ENCODE peak calls at places on chromosomes 11 and 22, in eight cellular contexts. G is epithelial cell of esophagus, S is hepatic stellate cell, W is nephron progenitor cell, H is astrocyte of the spinal cord, K is NCI-H460, I is Peyer's patch, P is iPS-NIHi11. A is an unnamed sample.

GRCh38 chr11:105647780-105648179 is 37.9 kb downstream of the GRIA4 start:
- DNase-seq in I (no peak), H (no peak), G (no peak), P (no peak), K (no peak), W (no peak), S (no peak), A (no peak)

GRCh38 chr11:121961228-121961860 is 154.7 kb downstream of the BLID start:
- DNase-seq in H (no peak), P (no peak), K (no peak), S (peak; percentile 9), W (no peak), G (no peak), I (no peak), A (no peak)

GRCh38 chr11:59102259-59102765 is 4.7 kb upstream of the FAM111B start:
- DNase-seq in K (peak; percentile 54), I (peak; percentile 90), P (peak; percentile 52), S (peak; percentile 38), G (peak; percentile 62), W (peak; percentile 63), H (peak; percentile 13), A (no peak)

GRCh38 chr11:121634889-121635288 is 182.1 kb upstream of the SORL1-AS1 start:
- DNase-seq in W (no peak), H (peak; percentile 84), G (peak; percentile 69), I (no peak), P (no peak), S (peak; percentile 55), K (no peak), A (no peak)

GRCh38 chr22:47225931-47226633 is 463.6 kb downstream of the TBC1D22A start:
- DNase-seq in G (no peak), H (no peak), S (no peak), P (no peak), K (no peak), I (no peak), W (no peak), A (no peak)

GRCh38 chr11:3092603-3093141 is 35.4 kb upstream of the CARS1 start:
- DNase-seq in G (no peak), P (no peak), W (no peak), K (no peak), I (no peak), H (no peak), S (no peak), A (no peak)

GRCh38 chr11:104728927-104729326 is 169.3 kb downstream of the CASP12 start:
- DNase-seq in G (no peak), P (no peak), W (no peak), S (no peak), H (no peak), I (no peak), K (no peak), A (no peak)

GRCh38 chr11:60937144-60937527 is 12.9 kb downstream of the TMEM132A start:
- DNase-seq in H (no peak), G (no peak), S (no peak), K (no peak), I (no peak), P (no peak), W (no peak), A (no peak)

GRCh38 chr11:122721964-122722266 is 66.4 kb downstream of the UBASH3B start:
- DNase-seq in G (peak; percentile 73), H (peak; percentile 94), K (no peak), S (peak; percentile 72), W (no peak), I (no peak), P (no peak), A (no peak)

GRCh38 chr11:64656797-64657196 is 65.8 kb downstream of the SLC22A12 start:
- DNase-seq in S (no peak), G (no peak), I (no peak), P (peak; percentile 71), W (peak; percentile 45), H (no peak), K (no peak), A (no peak)

GRCh38 chr22:37199103-37199838 is 11.2 kb upstream of the C1QTNF6 start:
- DNase-seq in I (peak; percentile 100), W (peak; percentile 100), K (peak; percentile 94), P (peak; percentile 99), G (peak; percentile 97), S (peak; percentile 96), H (peak; percentile 98), A (peak; percentile 91)

GRCh38 chr11:78266451-78266850 is 77.7 kb downstream of the USP35 start:
- DNase-seq in P (no peak), S (no peak), I (no peak), H (no peak), W (no peak), K (no peak), G (no peak), A (no peak)

GRCh38 chr22:38981005-38981658 is 1.0 kb upstream of the APOBEC3B start:
- DNase-seq in I (peak; percentile 59), W (peak; percentile 33), H (no peak), P (peak; percentile 86), G (peak; percentile 82), S (no peak), K (no peak), A (no peak)

A was measured in SW 1271.